ENCODE peak calls at places on chromosomes 6 and 20, in nine cellular contexts. One of them, this sample, is unnamed.

GRCh38 chr6:55395836-55396235 is 68.6 kb downstream of the GFRAL start:
- DNase-seq in activated CD4-positive, CD25-positive, alpha-beta regulatory T cell: no peak
- DNase-seq in foreskin melanocyte: no peak
- DNase-seq in NCI-H1930: no peak
- DNase-seq in PC-3: no peak
- DNase-seq in activated naive CD4-positive, alpha-beta T cell treated with anti-CD3 and anti-CD28 coated beads for 36 hours: no peak
- DNase-seq in left ventricle myocardium inferior: no peak
- DNase-seq in NCI-H510A treated with DMSO at 0.1 percent for 48 hours: no peak
- DNase-seq in aorta: no peak
- DNase-seq in this sample: no peak

GRCh38 chr6:69887026-69887425 is 20.7 kb downstream of the COL19A1 start:
- DNase-seq in activated CD4-positive, CD25-positive, alpha-beta regulatory T cell: no peak
- DNase-seq in foreskin melanocyte: no peak
- DNase-seq in NCI-H1930: no peak
- DNase-seq in PC-3: no peak
- DNase-seq in activated naive CD4-positive, alpha-beta T cell treated with anti-CD3 and anti-CD28 coated beads for 36 hours: no peak
- DNase-seq in left ventricle myocardium inferior: no peak
- DNase-seq in NCI-H510A treated with DMSO at 0.1 percent for 48 hours: no peak
- DNase-seq in aorta: no peak
- DNase-seq in this sample: no peak

GRCh38 chr6:53751417-53751816 is 43.4 kb upstream of the LRRC1 start:
- DNase-seq in activated CD4-positive, CD25-positive, alpha-beta regulatory T cell: no peak
- DNase-seq in foreskin melanocyte: no peak
- DNase-seq in NCI-H1930: no peak
- DNase-seq in PC-3: no peak
- DNase-seq in activated naive CD4-positive, alpha-beta T cell treated with anti-CD3 and anti-CD28 coated beads for 36 hours: no peak
- DNase-seq in left ventricle myocardium inferior: no peak
- DNase-seq in NCI-H510A treated with DMSO at 0.1 percent for 48 hours: no peak
- DNase-seq in aorta: no peak
- DNase-seq in this sample: no peak

GRCh38 chr20:237479-237878 is 10.4 kb downstream of the DEFB129 start:
- DNase-seq in activated CD4-positive, CD25-positive, alpha-beta regulatory T cell: no peak
- DNase-seq in foreskin melanocyte: no peak
- DNase-seq in NCI-H1930: no peak
- DNase-seq in PC-3: no peak
- DNase-seq in activated naive CD4-positive, alpha-beta T cell treated with anti-CD3 and anti-CD28 coated beads for 36 hours: peak; percentile 65
- DNase-seq in left ventricle myocardium inferior: no peak
- DNase-seq in NCI-H510A treated with DMSO at 0.1 percent for 48 hours: no peak
- DNase-seq in aorta: no peak
- DNase-seq in this sample: no peak

GRCh38 chr20:59190509-59190908 is 26.9 kb downstream of the ZNF831 start:
- DNase-seq in activated CD4-positive, CD25-positive, alpha-beta regulatory T cell: no peak
- DNase-seq in foreskin melanocyte: no peak
- DNase-seq in NCI-H1930: no peak
- DNase-seq in PC-3: no peak
- DNase-seq in activated naive CD4-positive, alpha-beta T cell treated with anti-CD3 and anti-CD28 coated beads for 36 hours: no peak
- DNase-seq in left ventricle myocardium inferior: no peak
- DNase-seq in NCI-H510A treated with DMSO at 0.1 percent for 48 hours: no peak
- DNase-seq in aorta: no peak
- DNase-seq in this sample: no peak

GRCh38 chr6:72418495-72418894 is 203.4 kb upstream of the KCNQ5 start:
- DNase-seq in activated CD4-positive, CD25-positive, alpha-beta regulatory T cell: no peak
- DNase-seq in foreskin melanocyte: no peak
- DNase-seq in NCI-H1930: no peak
- DNase-seq in PC-3: no peak
- DNase-seq in activated naive CD4-positive, alpha-beta T cell treated with anti-CD3 and anti-CD28 coated beads for 36 hours: no peak
- DNase-seq in left ventricle myocardium inferior: no peak
- DNase-seq in NCI-H510A treated with DMSO at 0.1 percent for 48 hours: no peak
- DNase-seq in aorta: no peak
- DNase-seq in this sample: no peak

GRCh38 chr20:48823960-48824497 is 3.8 kb downstream of the PREX1 start:
- DNase-seq in activated CD4-positive, CD25-positive, alpha-beta regulatory T cell: peak; percentile 27
- DNase-seq in foreskin melanocyte: no peak
- DNase-seq in NCI-H1930: no peak
- DNase-seq in PC-3: peak; percentile 93
- DNase-seq in activated naive CD4-positive, alpha-beta T cell treated with anti-CD3 and anti-CD28 coated beads for 36 hours: peak; percentile 85
- DNase-seq in left ventricle myocardium inferior: no peak
- DNase-seq in NCI-H510A treated with DMSO at 0.1 percent for 48 hours: no peak
- DNase-seq in aorta: peak; percentile 26
- DNase-seq in this sample: no peak

GRCh38 chr6:108118791-108119211 is 44.3 kb upstream of the OSTM1 start:
- DNase-seq in activated CD4-positive, CD25-positive, alpha-beta regulatory T cell: no peak
- DNase-seq in foreskin melanocyte: no peak
- DNase-seq in NCI-H1930: no peak
- DNase-seq in PC-3: no peak
- DNase-seq in activated naive CD4-positive, alpha-beta T cell treated with anti-CD3 and anti-CD28 coated beads for 36 hours: no peak
- DNase-seq in left ventricle myocardium inferior: no peak
- DNase-seq in NCI-H510A treated with DMSO at 0.1 percent for 48 hours: no peak
- DNase-seq in aorta: no peak
- DNase-seq in this sample: no peak

GRCh38 chr6:68642081-68642480 is 7.0 kb downstream of the ADGRB3 start:
- DNase-seq in activated CD4-positive, CD25-positive, alpha-beta regulatory T cell: no peak
- DNase-seq in foreskin melanocyte: no peak
- DNase-seq in NCI-H1930: no peak
- DNase-seq in PC-3: no peak
- DNase-seq in activated naive CD4-positive, alpha-beta T cell treated with anti-CD3 and anti-CD28 coated beads for 36 hours: no peak
- DNase-seq in left ventricle myocardium inferior: no peak
- DNase-seq in NCI-H510A treated with DMSO at 0.1 percent for 48 hours: no peak
- DNase-seq in aorta: no peak
- DNase-seq in this sample: no peak

GRCh38 chr6:23413327-23414203 is 712.5 kb upstream of the NRSN1 start:
- DNase-seq in activated CD4-positive, CD25-positive, alpha-beta regulatory T cell: no peak
- DNase-seq in foreskin melanocyte: no peak
- DNase-seq in NCI-H1930: no peak
- DNase-seq in PC-3: no peak
- DNase-seq in activated naive CD4-positive, alpha-beta T cell treated with anti-CD3 and anti-CD28 coated beads for 36 hours: no peak
- DNase-seq in left ventricle myocardium inferior: no peak
- DNase-seq in NCI-H510A treated with DMSO at 0.1 percent for 48 hours: no peak
- DNase-seq in aorta: no peak
- DNase-seq in this sample: no peak

GRCh38 chr6:159968295-159969203 is at the start of gene IGF2R:
- DNase-seq in activated CD4-positive, CD25-positive, alpha-beta regulatory T cell: peak; percentile 96
- DNase-seq in foreskin melanocyte: peak; percentile 70
- DNase-seq in NCI-H1930: peak; percentile 54
- DNase-seq in PC-3: peak; percentile 81
- DNase-seq in activated naive CD4-positive, alpha-beta T cell treated with anti-CD3 and anti-CD28 coated beads for 36 hours: peak; percentile 94
- DNase-seq in left ventricle myocardium inferior: peak; percentile 94
- DNase-seq in NCI-H510A treated with DMSO at 0.1 percent for 48 hours: peak; percentile 63
- DNase-seq in aorta: peak; percentile 96
- DNase-seq in this sample: peak; percentile 93

GRCh38 chr6:1667012-1667804 is 57.5 kb downstream of the FOXC1 start:
- DNase-seq in activated CD4-positive, CD25-positive, alpha-beta regulatory T cell: no peak
- DNase-seq in foreskin melanocyte: no peak
- DNase-seq in NCI-H1930: no peak
- DNase-seq in PC-3: no peak
- DNase-seq in activated naive CD4-positive, alpha-beta T cell treated with anti-CD3 and anti-CD28 coated beads for 36 hours: no peak
- DNase-seq in left ventricle myocardium inferior: no peak
- DNase-seq in NCI-H510A treated with DMSO at 0.1 percent for 48 hours: no peak
- DNase-seq in aorta: no peak
- DNase-seq in this sample: no peak

GRCh38 chr20:56004611-56005388 is 519 bp downstream of the CBLN4 start:
- DNase-seq in activated CD4-positive, CD25-positive, alpha-beta regulatory T cell: no peak
- DNase-seq in foreskin melanocyte: no peak
- DNase-seq in NCI-H1930: no peak
- DNase-seq in PC-3: no peak
- DNase-seq in activated naive CD4-positive, alpha-beta T cell treated with anti-CD3 and anti-CD28 coated beads for 36 hours: no peak
- DNase-seq in left ventricle myocardium inferior: no peak
- DNase-seq in NCI-H510A treated with DMSO at 0.1 percent for 48 hours: no peak
- DNase-seq in aorta: no peak
- DNase-seq in this sample: no peak